ENCODE peak calls at places on chromosomes 4 and X, in eight cellular contexts. One of them, this sample, is unnamed.
A peak's percentile ranks its signal among the peaks of the same experiment; 100 is the strongest.

GRCh38 chr4:6095897-6096296 is 77.7 kb upstream of the C4orf50 start:
- DNase-seq in astrocyte: no peak
- DNase-seq in mammary epithelial cell: no peak
- DNase-seq in GM12878: no peak
- DNase-seq in HCT116: no peak
- DNase-seq in PC-9: no peak
- DNase-seq in hepatocyte: no peak
- DNase-seq in fibroblast of lung: no peak
- DNase-seq in this sample: no peak

GRCh38 chr4:174522183-174523002 is at the start of gene HPGD:
- DNase-seq in astrocyte: no peak
- DNase-seq in mammary epithelial cell: peak; percentile 20
- DNase-seq in GM12878: no peak
- DNase-seq in HCT116: no peak
- DNase-seq in PC-9: no peak
- DNase-seq in hepatocyte: peak; percentile 86
- DNase-seq in fibroblast of lung: peak; percentile 13
- DNase-seq in this sample: no peak

GRCh38 chr4:26407466-26407865 is 82.8 kb downstream of the CCKAR start:
- DNase-seq in astrocyte: peak; percentile 49
- DNase-seq in mammary epithelial cell: no peak
- DNase-seq in GM12878: no peak
- DNase-seq in HCT116: no peak
- DNase-seq in PC-9: no peak
- DNase-seq in hepatocyte: no peak
- DNase-seq in fibroblast of lung: peak; percentile 62
- DNase-seq in this sample: no peak

GRCh38 chr4:21077967-21078366 is 377.7 kb downstream of the PACRGL start:
- DNase-seq in astrocyte: no peak
- DNase-seq in mammary epithelial cell: no peak
- DNase-seq in GM12878: no peak
- DNase-seq in HCT116: no peak
- DNase-seq in PC-9: no peak
- DNase-seq in hepatocyte: no peak
- DNase-seq in fibroblast of lung: no peak
- DNase-seq in this sample: no peak

GRCh38 chrX:15430584-15430983 is 46.4 kb upstream of the VEGFD start:
- DNase-seq in astrocyte: no peak
- DNase-seq in mammary epithelial cell: no peak
- DNase-seq in GM12878: no peak
- DNase-seq in HCT116: no peak
- DNase-seq in PC-9: no peak
- DNase-seq in hepatocyte: no peak
- DNase-seq in fibroblast of lung: no peak
- DNase-seq in this sample: no peak

GRCh38 chr4:185738038-185738552 is 73.9 kb downstream of the SORBS2 start:
- DNase-seq in astrocyte: peak; percentile 70
- DNase-seq in mammary epithelial cell: no peak
- DNase-seq in GM12878: no peak
- DNase-seq in HCT116: no peak
- DNase-seq in PC-9: no peak
- DNase-seq in hepatocyte: no peak
- DNase-seq in fibroblast of lung: peak; percentile 72
- DNase-seq in this sample: no peak

GRCh38 chrX:103464774-103465117 is 54.5 kb downstream of the RAB40A start:
- DNase-seq in astrocyte: peak; percentile 32
- DNase-seq in mammary epithelial cell: peak; percentile 66
- DNase-seq in GM12878: peak; percentile 43
- DNase-seq in HCT116: peak; percentile 21
- DNase-seq in PC-9: no peak
- DNase-seq in hepatocyte: peak; percentile 82
- DNase-seq in fibroblast of lung: peak; percentile 53
- DNase-seq in this sample: no peak

GRCh38 chrX:131675596-131676194 is 131.8 kb downstream of the OR13H1 start:
- DNase-seq in astrocyte: no peak
- DNase-seq in mammary epithelial cell: peak; percentile 16
- DNase-seq in GM12878: no peak
- DNase-seq in HCT116: peak; percentile 7
- DNase-seq in PC-9: peak; percentile 37
- DNase-seq in hepatocyte: peak; percentile 19
- DNase-seq in fibroblast of lung: peak; percentile 3
- DNase-seq in this sample: no peak

GRCh38 chrX:38839944-38840343 is 38.7 kb downstream of the MID1IP1 start:
- DNase-seq in astrocyte: no peak
- DNase-seq in mammary epithelial cell: no peak
- DNase-seq in GM12878: no peak
- DNase-seq in HCT116: no peak
- DNase-seq in PC-9: no peak
- DNase-seq in hepatocyte: no peak
- DNase-seq in fibroblast of lung: no peak
- DNase-seq in this sample: no peak

GRCh38 chrX:125203379-125203736 is 116.3 kb upstream of the TEX13C start:
- DNase-seq in astrocyte: no peak
- DNase-seq in mammary epithelial cell: no peak
- DNase-seq in GM12878: no peak
- DNase-seq in HCT116: no peak
- DNase-seq in PC-9: peak; percentile 15
- DNase-seq in hepatocyte: no peak
- DNase-seq in fibroblast of lung: no peak
- DNase-seq in this sample: no peak

GRCh38 chr4:6270691-6271121 is 1.1 kb downstream of the WFS1 start:
- DNase-seq in astrocyte: no peak
- DNase-seq in mammary epithelial cell: no peak
- DNase-seq in GM12878: no peak
- DNase-seq in HCT116: no peak
- DNase-seq in PC-9: peak; percentile 40
- DNase-seq in hepatocyte: no peak
- DNase-seq in fibroblast of lung: peak; percentile 15
- DNase-seq in this sample: no peak

DNA sequence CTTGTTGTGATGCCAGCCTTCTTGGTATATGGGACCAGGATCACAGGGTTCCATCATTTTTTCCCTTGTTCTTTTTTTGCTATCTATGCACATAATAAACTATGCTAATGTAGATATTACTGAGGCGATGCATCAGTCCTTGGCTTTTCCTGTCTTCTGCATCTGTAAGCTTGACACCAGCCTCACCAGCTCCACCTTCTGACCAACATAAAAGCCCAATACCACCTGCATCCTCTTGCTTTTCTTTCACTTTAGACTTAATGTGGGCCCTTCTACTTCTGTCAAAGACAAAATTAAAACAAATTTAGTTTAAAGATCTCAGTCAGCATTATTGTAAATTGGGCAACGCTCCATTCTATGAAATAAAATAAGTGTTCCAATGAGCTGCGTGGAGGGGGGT is 1718.8 kb upstream of the PCDH10 start:
- DNase-seq in astrocyte: no peak
- DNase-seq in mammary epithelial cell: peak; percentile 3
- DNase-seq in GM12878: no peak
- DNase-seq in HCT116: no peak
- DNase-seq in PC-9: no peak
- DNase-seq in hepatocyte: no peak
- DNase-seq in fibroblast of lung: no peak
- DNase-seq in this sample: no peak
- H3K4me2 ChIP-seq in astrocyte: no peak overlapping the region
- H3K4me2 ChIP-seq in mammary epithelial cell: no peak overlapping the region
- H3K4me2 ChIP-seq in GM12878: peak overlapping the region; percentile 31
- H3K4me2 ChIP-seq in HCT116: no peak overlapping the region
- H3K4me2 ChIP-seq in PC-9: no peak overlapping the region
- H3K4me2 ChIP-seq in hepatocyte: no peak overlapping the region
- H3K4me2 ChIP-seq in fibroblast of lung: no peak overlapping the region
- H3K4me2 ChIP-seq in this sample: no peak overlapping the region

GRCh38 chrX:106928227-106928626 is 8.0 kb downstream of the CLDN2 start:
- DNase-seq in astrocyte: no peak
- DNase-seq in mammary epithelial cell: no peak
- DNase-seq in GM12878: no peak
- DNase-seq in HCT116: no peak
- DNase-seq in PC-9: no peak
- DNase-seq in hepatocyte: no peak
- DNase-seq in fibroblast of lung: no peak
- DNase-seq in this sample: no peak

GRCh38 chrX:106932492-106932923 is 12.3 kb downstream of the CLDN2 start:
- DNase-seq in astrocyte: peak; percentile 33
- DNase-seq in mammary epithelial cell: peak; percentile 5
- DNase-seq in GM12878: no peak
- DNase-seq in HCT116: no peak
- DNase-seq in PC-9: peak; percentile 61
- DNase-seq in hepatocyte: peak; percentile 59
- DNase-seq in fibroblast of lung: peak; percentile 47
- DNase-seq in this sample: no peak

GRCh38 chrX:106931831-106932491 is 11.8 kb downstream of the CLDN2 start:
- DNase-seq in astrocyte: peak; percentile 36
- DNase-seq in mammary epithelial cell: peak; percentile 7
- DNase-seq in GM12878: no peak
- DNase-seq in HCT116: no peak
- DNase-seq in PC-9: no peak
- DNase-seq in hepatocyte: no peak
- DNase-seq in fibroblast of lung: peak; percentile 54
- DNase-seq in this sample: no peak

GRCh38 chrX:106927023-106927422 is 6.8 kb downstream of the CLDN2 start:
- DNase-seq in astrocyte: no peak
- DNase-seq in mammary epithelial cell: no peak
- DNase-seq in GM12878: no peak
- DNase-seq in HCT116: no peak
- DNase-seq in PC-9: no peak
- DNase-seq in hepatocyte: no peak
- DNase-seq in fibroblast of lung: no peak
- DNase-seq in this sample: no peak

GRCh38 chrX:106927700-106928099 is 7.5 kb downstream of the CLDN2 start:
- DNase-seq in astrocyte: no peak
- DNase-seq in mammary epithelial cell: no peak
- DNase-seq in GM12878: no peak
- DNase-seq in HCT116: no peak
- DNase-seq in PC-9: no peak
- DNase-seq in hepatocyte: no peak
- DNase-seq in fibroblast of lung: no peak
- DNase-seq in this sample: no peak
- H3K4me3 ChIP-seq in astrocyte: no peak overlapping the region
- H3K4me3 ChIP-seq in mammary epithelial cell: no peak overlapping the region
- H3K4me3 ChIP-seq in GM12878: no peak overlapping the region
- H3K4me3 ChIP-seq in HCT116: no peak overlapping the region
- H3K4me3 ChIP-seq in PC-9: no peak overlapping the region
- H3K4me3 ChIP-seq in hepatocyte: no peak overlapping the region
- H3K4me3 ChIP-seq in fibroblast of lung: no peak overlapping the region
- H3K4me3 ChIP-seq in this sample: no peak overlapping the region

DNA sequence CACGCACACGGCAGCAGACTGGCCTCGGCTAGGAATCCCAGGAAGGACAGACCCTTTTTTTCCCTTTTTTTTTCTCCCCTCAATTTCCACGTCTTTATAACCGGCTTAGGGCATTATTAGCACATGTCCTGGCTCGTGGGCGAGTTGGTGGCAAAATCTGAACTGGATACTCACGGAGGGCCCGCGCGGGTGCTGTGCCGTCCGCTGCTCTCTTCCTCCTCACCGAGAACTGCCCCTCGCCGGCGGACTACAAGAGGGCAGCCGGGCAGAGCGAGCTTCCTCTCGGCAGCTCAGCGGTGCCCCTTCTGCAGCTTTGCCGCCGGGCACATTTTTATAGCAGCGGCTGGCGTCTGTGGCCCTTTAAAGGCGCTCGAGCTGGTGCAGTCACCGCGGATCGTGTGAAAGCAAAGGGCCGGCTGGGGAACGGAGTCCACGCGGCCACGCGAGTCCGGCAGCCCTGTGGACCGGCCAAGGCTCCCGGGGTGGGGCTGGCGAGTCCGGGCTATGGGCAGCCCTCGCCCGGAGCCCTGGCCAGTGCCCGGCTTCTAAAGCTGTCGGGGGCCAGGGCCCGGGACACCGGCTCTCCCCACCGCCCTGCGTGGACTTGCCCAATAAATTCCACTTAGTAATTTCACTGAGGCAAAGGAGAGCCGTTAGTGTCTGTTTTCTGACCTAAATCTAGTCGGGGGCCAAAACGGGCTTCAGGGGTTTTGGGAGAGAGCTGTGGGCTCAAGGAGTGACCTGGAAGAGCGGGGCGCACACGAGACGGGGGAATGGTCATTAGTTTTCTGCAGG is 1.3 kb upstream of the CITED1 start:
- DNase-seq in astrocyte: peak; percentile 62
- DNase-seq in mammary epithelial cell: peak; percentile 70
- DNase-seq in GM12878: no peak
- DNase-seq in HCT116: peak; percentile 22
- DNase-seq in PC-9: peak; percentile 37
- DNase-seq in hepatocyte: peak; percentile 48
- DNase-seq in fibroblast of lung: peak; percentile 73
- DNase-seq in this sample: no peak
- TF ChIP-seq EZH2 in astrocyte: peak; percentile 53
- TF ChIP-seq EZH2 in mammary epithelial cell: peak; percentile 65
- TF ChIP-seq EZH2 in GM12878: no peak
- TF ChIP-seq EZH2 in HCT116: no peak
- TF ChIP-seq EZH2 in PC-9: no peak
- TF ChIP-seq EZH2 in hepatocyte: no peak
- TF ChIP-seq EZH2 in fibroblast of lung: peak; percentile 79
- TF ChIP-seq EZH2 in this sample: peak; percentile 83

GRCh38 chrX:47360423-47361179 is 9.8 kb upstream of the ZNF157 start:
- DNase-seq in astrocyte: no peak
- DNase-seq in mammary epithelial cell: no peak
- DNase-seq in GM12878: no peak
- DNase-seq in HCT116: no peak
- DNase-seq in PC-9: no peak
- DNase-seq in hepatocyte: no peak
- DNase-seq in fibroblast of lung: no peak
- DNase-seq in this sample: no peak

GRCh38 chrX:47361538-47362511 is 8.6 kb upstream of the ZNF157 start:
- DNase-seq in astrocyte: peak; percentile 97
- DNase-seq in mammary epithelial cell: peak; percentile 86
- DNase-seq in GM12878: peak; percentile 96
- DNase-seq in HCT116: peak; percentile 84
- DNase-seq in PC-9: no peak
- DNase-seq in hepatocyte: peak; percentile 89
- DNase-seq in fibroblast of lung: peak; percentile 98
- DNase-seq in this sample: no peak

GRCh38 chrX:47370278-47370677 is at the start of gene ZNF157:
- DNase-seq in astrocyte: no peak
- DNase-seq in mammary epithelial cell: no peak
- DNase-seq in GM12878: no peak
- DNase-seq in HCT116: no peak
- DNase-seq in PC-9: no peak
- DNase-seq in hepatocyte: no peak
- DNase-seq in fibroblast of lung: no peak
- DNase-seq in this sample: no peak

DNA sequence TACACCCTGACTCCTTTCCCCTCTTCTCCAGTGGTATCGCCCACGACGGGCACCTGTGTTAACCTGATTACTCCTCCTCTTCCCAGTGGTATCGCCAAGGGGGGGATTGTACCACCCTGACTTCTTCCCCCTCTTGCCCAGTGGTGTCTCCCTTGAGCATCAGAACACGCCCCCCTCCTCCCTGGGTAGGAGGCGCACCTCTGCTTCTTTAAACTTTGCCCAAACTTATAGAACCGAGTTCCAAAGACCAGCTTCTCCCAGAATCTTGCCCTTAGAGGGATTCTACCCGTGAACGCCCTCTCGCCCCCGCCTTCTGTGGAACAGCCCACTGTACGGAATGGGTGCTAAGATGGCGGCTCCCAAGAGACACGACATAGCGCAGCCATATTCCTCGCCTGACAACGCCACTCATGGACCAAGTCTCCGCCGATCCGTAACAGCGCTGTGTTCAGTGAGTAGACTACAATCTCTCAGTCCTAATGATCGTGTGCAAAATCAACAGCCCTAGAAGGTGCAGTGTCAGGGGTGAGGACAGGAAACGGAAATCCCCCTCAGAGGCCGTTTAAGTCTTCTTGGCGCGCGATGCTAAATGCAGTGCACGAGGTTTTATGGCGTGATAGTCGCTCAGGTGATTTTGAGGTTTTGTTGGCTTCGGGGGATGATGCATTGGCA is 4.2 kb upstream of the ZNF157 start:
- DNase-seq in astrocyte: peak; percentile 62
- DNase-seq in mammary epithelial cell: peak; percentile 72
- DNase-seq in GM12878: peak; percentile 37
- DNase-seq in HCT116: no peak
- DNase-seq in PC-9: no peak
- DNase-seq in hepatocyte: peak; percentile 71
- DNase-seq in fibroblast of lung: peak; percentile 74
- DNase-seq in this sample: no peak
- H3K4me2 ChIP-seq in astrocyte: peak overlapping the region; percentile 93
- H3K4me2 ChIP-seq in mammary epithelial cell: peak overlapping the region; percentile 70
- H3K4me2 ChIP-seq in GM12878: peak overlapping the region; percentile 70
- H3K4me2 ChIP-seq in HCT116: no peak overlapping the region
- H3K4me2 ChIP-seq in PC-9: no peak overlapping the region
- H3K4me2 ChIP-seq in hepatocyte: peak overlapping the region; percentile 68
- H3K4me2 ChIP-seq in fibroblast of lung: peak overlapping the region; percentile 58
- H3K4me2 ChIP-seq in this sample: peak overlapping the region; percentile 76